ENCODE peak calls at places on chromosome 2, in nine cellular contexts. One of them, this sample, is unnamed.

GRCh38 chr2:181649436-181649979 is 7.4 kb downstream of the CERKL start:
- DNase-seq in A549: no peak
- DNase-seq in psoas muscle: no peak
- DNase-seq in aorta: no peak
- DNase-seq in left lung: no peak
- DNase-seq in PC-3: no peak
- DNase-seq in tibial artery: no peak
- DNase-seq in endothelial cell of umbilical vein: no peak
- DNase-seq in CD8-positive, alpha-beta memory T cell: no peak
- DNase-seq in this sample: no peak

GRCh38 chr2:42754021-42754775 is 9.7 kb downstream of the OXER1 start:
- DNase-seq in A549: no peak
- DNase-seq in psoas muscle: peak; percentile 75
- DNase-seq in aorta: no peak
- DNase-seq in left lung: no peak
- DNase-seq in PC-3: no peak
- DNase-seq in tibial artery: no peak
- DNase-seq in endothelial cell of umbilical vein: no peak
- DNase-seq in CD8-positive, alpha-beta memory T cell: no peak
- DNase-seq in this sample: no peak

GRCh38 chr2:9799011-9799596 is 44.2 kb upstream of the TAF1B start:
- DNase-seq in A549: no peak
- DNase-seq in psoas muscle: no peak
- DNase-seq in aorta: no peak
- DNase-seq in left lung: no peak
- DNase-seq in PC-3: no peak
- DNase-seq in tibial artery: no peak
- DNase-seq in endothelial cell of umbilical vein: no peak
- DNase-seq in CD8-positive, alpha-beta memory T cell: no peak
- DNase-seq in this sample: no peak

GRCh38 chr2:3959372-3959771 is 256.0 kb downstream of the DCDC2C start:
- DNase-seq in A549: peak; percentile 40
- DNase-seq in psoas muscle: no peak
- DNase-seq in aorta: no peak
- DNase-seq in left lung: no peak
- DNase-seq in PC-3: peak; percentile 44
- DNase-seq in tibial artery: no peak
- DNase-seq in endothelial cell of umbilical vein: peak; percentile 29
- DNase-seq in CD8-positive, alpha-beta memory T cell: no peak
- DNase-seq in this sample: peak; percentile 45

GRCh38 chr2:105813405-105813804 is 68.7 kb downstream of the NCK2 start:
- DNase-seq in A549: no peak
- DNase-seq in psoas muscle: no peak
- DNase-seq in aorta: no peak
- DNase-seq in left lung: no peak
- DNase-seq in PC-3: no peak
- DNase-seq in tibial artery: no peak
- DNase-seq in endothelial cell of umbilical vein: no peak
- DNase-seq in CD8-positive, alpha-beta memory T cell: no peak
- DNase-seq in this sample: no peak

GRCh38 chr2:36783276-36783675 is 86.8 kb downstream of the VIT start:
- DNase-seq in A549: no peak
- DNase-seq in psoas muscle: no peak
- DNase-seq in aorta: no peak
- DNase-seq in left lung: no peak
- DNase-seq in PC-3: no peak
- DNase-seq in tibial artery: no peak
- DNase-seq in endothelial cell of umbilical vein: no peak
- DNase-seq in CD8-positive, alpha-beta memory T cell: no peak
- DNase-seq in this sample: no peak

GRCh38 chr2:235418918-235419317 is 74.9 kb upstream of the AGAP1 start:
- DNase-seq in A549: no peak
- DNase-seq in psoas muscle: no peak
- DNase-seq in aorta: no peak
- DNase-seq in left lung: no peak
- DNase-seq in PC-3: no peak
- DNase-seq in tibial artery: no peak
- DNase-seq in endothelial cell of umbilical vein: no peak
- DNase-seq in CD8-positive, alpha-beta memory T cell: no peak
- DNase-seq in this sample: no peak

GRCh38 chr2:113974727-113975126 is 84.8 kb downstream of the ACTR3 start:
- DNase-seq in A549: no peak
- DNase-seq in psoas muscle: no peak
- DNase-seq in aorta: no peak
- DNase-seq in left lung: no peak
- DNase-seq in PC-3: no peak
- DNase-seq in tibial artery: no peak
- DNase-seq in endothelial cell of umbilical vein: no peak
- DNase-seq in CD8-positive, alpha-beta memory T cell: no peak
- DNase-seq in this sample: no peak

GRCh38 chr2:33791625-33792024 is 192.5 kb upstream of the FAM98A start:
- DNase-seq in A549: peak; percentile 33
- DNase-seq in psoas muscle: no peak
- DNase-seq in aorta: no peak
- DNase-seq in left lung: peak; percentile 44
- DNase-seq in PC-3: peak; percentile 71
- DNase-seq in tibial artery: no peak
- DNase-seq in endothelial cell of umbilical vein: no peak
- DNase-seq in CD8-positive, alpha-beta memory T cell: no peak
- DNase-seq in this sample: no peak

GRCh38 chr2:3692375-3692774 is 11.0 kb upstream of the DCDC2C start:
- DNase-seq in A549: peak; percentile 49
- DNase-seq in psoas muscle: no peak
- DNase-seq in aorta: no peak
- DNase-seq in left lung: no peak
- DNase-seq in PC-3: peak; percentile 51
- DNase-seq in tibial artery: no peak
- DNase-seq in endothelial cell of umbilical vein: peak; percentile 22
- DNase-seq in CD8-positive, alpha-beta memory T cell: no peak
- DNase-seq in this sample: no peak

GRCh38 chr2:29000481-29000880 is 19.4 kb downstream of the TOGARAM2 start:
- DNase-seq in A549: no peak
- DNase-seq in psoas muscle: no peak
- DNase-seq in aorta: no peak
- DNase-seq in left lung: peak; percentile 91
- DNase-seq in PC-3: no peak
- DNase-seq in tibial artery: peak; percentile 71
- DNase-seq in endothelial cell of umbilical vein: no peak
- DNase-seq in CD8-positive, alpha-beta memory T cell: peak; percentile 60
- DNase-seq in this sample: no peak

GRCh38 chr2:232994446-232994845 is 18.6 kb downstream of the NGEF start:
- DNase-seq in A549: no peak
- DNase-seq in psoas muscle: no peak
- DNase-seq in aorta: peak; percentile 62
- DNase-seq in left lung: no peak
- DNase-seq in PC-3: no peak
- DNase-seq in tibial artery: no peak
- DNase-seq in endothelial cell of umbilical vein: no peak
- DNase-seq in CD8-positive, alpha-beta memory T cell: no peak
- DNase-seq in this sample: no peak

GRCh38 chr2:38578832-38579231 is 23.9 kb downstream of the HNRNPLL start:
- DNase-seq in A549: no peak
- DNase-seq in psoas muscle: no peak
- DNase-seq in aorta: no peak
- DNase-seq in left lung: no peak
- DNase-seq in PC-3: peak; percentile 74
- DNase-seq in tibial artery: no peak
- DNase-seq in endothelial cell of umbilical vein: no peak
- DNase-seq in CD8-positive, alpha-beta memory T cell: no peak
- DNase-seq in this sample: no peak

GRCh38 chr2:160220545-160221009 is 20.5 kb upstream of the ITGB6 start:
- DNase-seq in A549: no peak
- DNase-seq in psoas muscle: no peak
- DNase-seq in aorta: no peak
- DNase-seq in left lung: no peak
- DNase-seq in PC-3: no peak
- DNase-seq in tibial artery: no peak
- DNase-seq in endothelial cell of umbilical vein: no peak
- DNase-seq in CD8-positive, alpha-beta memory T cell: no peak
- DNase-seq in this sample: no peak

GRCh38 chr2:202831241-202831997 is 40.1 kb downstream of the ICA1L start:
- DNase-seq in A549: peak; percentile 72
- DNase-seq in psoas muscle: no peak
- DNase-seq in aorta: no peak
- DNase-seq in left lung: no peak
- DNase-seq in PC-3: peak; percentile 86
- DNase-seq in tibial artery: peak; percentile 34
- DNase-seq in endothelial cell of umbilical vein: peak; percentile 75
- DNase-seq in CD8-positive, alpha-beta memory T cell: peak; percentile 52
- DNase-seq in this sample: peak; percentile 25

GRCh38 chr2:221571391-221572179 is 519 bp downstream of the EPHA4 start:
- DNase-seq in A549: no peak
- DNase-seq in psoas muscle: peak; percentile 41
- DNase-seq in aorta: peak; percentile 81
- DNase-seq in left lung: peak; percentile 30
- DNase-seq in PC-3: peak; percentile 44
- DNase-seq in tibial artery: peak; percentile 33
- DNase-seq in endothelial cell of umbilical vein: peak; percentile 47
- DNase-seq in CD8-positive, alpha-beta memory T cell: peak; percentile 48
- DNase-seq in this sample: no peak

GRCh38 chr2:144648837-144649485 is 129.0 kb upstream of the ZEB2 start:
- DNase-seq in A549: no peak
- DNase-seq in psoas muscle: no peak
- DNase-seq in aorta: no peak
- DNase-seq in left lung: no peak
- DNase-seq in PC-3: no peak
- DNase-seq in tibial artery: no peak
- DNase-seq in endothelial cell of umbilical vein: no peak
- DNase-seq in CD8-positive, alpha-beta memory T cell: no peak
- DNase-seq in this sample: no peak

GRCh38 chr2:206701952-206702630 is 16.1 kb downstream of the DYTN start:
- DNase-seq in A549: no peak
- DNase-seq in psoas muscle: no peak
- DNase-seq in aorta: no peak
- DNase-seq in left lung: no peak
- DNase-seq in PC-3: no peak
- DNase-seq in tibial artery: no peak
- DNase-seq in endothelial cell of umbilical vein: no peak
- DNase-seq in CD8-positive, alpha-beta memory T cell: no peak
- DNase-seq in this sample: no peak

GRCh38 chr2:64018715-64019082 is 529 bp downstream of the VPS54 start:
- DNase-seq in A549: no peak
- DNase-seq in psoas muscle: no peak
- DNase-seq in aorta: peak; percentile 85
- DNase-seq in left lung: no peak
- DNase-seq in PC-3: peak; percentile 25
- DNase-seq in tibial artery: peak; percentile 38
- DNase-seq in endothelial cell of umbilical vein: no peak
- DNase-seq in CD8-positive, alpha-beta memory T cell: no peak
- DNase-seq in this sample: no peak

GRCh38 chr2:69001879-69002278 is 11.1 kb upstream of the ANTXR1 start:
- DNase-seq in A549: no peak
- DNase-seq in psoas muscle: no peak
- DNase-seq in aorta: no peak
- DNase-seq in left lung: no peak
- DNase-seq in PC-3: no peak
- DNase-seq in tibial artery: no peak
- DNase-seq in endothelial cell of umbilical vein: no peak
- DNase-seq in CD8-positive, alpha-beta memory T cell: no peak
- DNase-seq in this sample: no peak
- H3K27ac ChIP-seq in A549: no peak overlapping the region
- H3K27ac ChIP-seq in psoas muscle: no peak overlapping the region
- H3K27ac ChIP-seq in aorta: no peak overlapping the region
- H3K27ac ChIP-seq in left lung: no peak overlapping the region
- H3K27ac ChIP-seq in PC-3: no peak overlapping the region
- H3K27ac ChIP-seq in tibial artery: no peak overlapping the region
- H3K27ac ChIP-seq in endothelial cell of umbilical vein: no peak overlapping the region
- H3K27ac ChIP-seq in CD8-positive, alpha-beta memory T cell: no peak overlapping the region
- H3K27ac ChIP-seq in this sample: no peak overlapping the region

DNA sequence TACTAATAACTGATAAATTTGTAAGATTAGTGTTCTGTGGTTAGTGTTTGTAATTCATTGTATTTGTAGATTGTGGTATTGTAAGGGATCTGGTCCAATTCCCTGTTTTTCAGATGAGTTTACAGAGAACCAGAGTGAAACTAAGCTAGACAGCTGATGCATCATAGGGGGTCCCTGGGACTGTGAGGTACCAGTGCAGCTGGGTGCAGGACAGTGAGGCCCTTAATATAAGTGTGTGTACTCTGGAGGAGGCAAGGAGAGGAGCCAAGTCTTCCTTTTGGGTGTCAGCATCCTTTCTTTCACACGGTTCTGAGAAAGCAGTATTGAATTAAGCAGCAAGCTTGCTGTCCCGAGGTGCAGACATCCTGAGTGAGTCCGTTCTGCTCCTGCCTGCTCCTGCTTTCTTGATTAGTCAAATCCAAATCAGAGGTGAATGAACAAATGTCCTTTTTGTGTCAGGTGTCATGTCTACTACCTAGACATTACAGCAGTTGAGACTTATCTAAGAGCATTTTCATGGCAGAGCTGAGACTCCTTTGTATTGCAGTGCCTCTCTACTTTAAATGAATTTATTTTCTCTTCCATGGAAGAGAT is 194.9 kb downstream of the MCFD2 start:
- DNase-seq in A549: no peak
- DNase-seq in psoas muscle: no peak
- DNase-seq in aorta: no peak
- DNase-seq in left lung: no peak
- DNase-seq in PC-3: no peak
- DNase-seq in tibial artery: no peak
- DNase-seq in endothelial cell of umbilical vein: no peak
- DNase-seq in CD8-positive, alpha-beta memory T cell: no peak
- DNase-seq in this sample: no peak
- H3K4me1 ChIP-seq in A549: peaks cover 81% of the 10 kb centered on the region
- H3K4me1 ChIP-seq in psoas muscle: peaks cover 84% of the 10 kb centered on the region
- H3K4me1 ChIP-seq in aorta: peaks cover 4% of the 10 kb centered on the region
- H3K4me1 ChIP-seq in left lung: peaks cover 11% of the 10 kb centered on the region
- H3K4me1 ChIP-seq in PC-3: peaks cover 46% of the 10 kb centered on the region
- H3K4me1 ChIP-seq in tibial artery: peaks cover 17% of the 10 kb centered on the region
- H3K4me1 ChIP-seq in endothelial cell of umbilical vein: peaks cover 6% of the 10 kb centered on the region
- H3K4me1 ChIP-seq in CD8-positive, alpha-beta memory T cell: peaks cover 24% of the 10 kb centered on the region
- H3K4me1 ChIP-seq in this sample: peaks cover 1% of the 10 kb centered on the region

GRCh38 chr2:189940913-189941312 is 121.6 kb downstream of the MSTN start:
- DNase-seq in A549: no peak
- DNase-seq in psoas muscle: no peak
- DNase-seq in aorta: no peak
- DNase-seq in left lung: no peak
- DNase-seq in PC-3: no peak
- DNase-seq in tibial artery: no peak
- DNase-seq in endothelial cell of umbilical vein: no peak
- DNase-seq in CD8-positive, alpha-beta memory T cell: no peak
- DNase-seq in this sample: no peak
- H3K9me3 ChIP-seq in A549: peaks cover 30% of the 10 kb centered on the region
- H3K9me3 ChIP-seq in psoas muscle: peaks cover 6% of the 10 kb centered on the region
- H3K9me3 ChIP-seq in aorta: peaks cover 7% of the 10 kb centered on the region
- H3K9me3 ChIP-seq in left lung: peaks cover 6% of the 10 kb centered on the region
- H3K9me3 ChIP-seq in PC-3: peaks cover 16% of the 10 kb centered on the region
- H3K9me3 ChIP-seq in tibial artery: peaks cover 10% of the 10 kb centered on the region
- H3K9me3 ChIP-seq in endothelial cell of umbilical vein: no peaks in the 10 kb centered on the region
- H3K9me3 ChIP-seq in CD8-positive, alpha-beta memory T cell: peaks cover 5% of the 10 kb centered on the region
- H3K9me3 ChIP-seq in this sample: no peaks in the 10 kb centered on the region

DNA sequence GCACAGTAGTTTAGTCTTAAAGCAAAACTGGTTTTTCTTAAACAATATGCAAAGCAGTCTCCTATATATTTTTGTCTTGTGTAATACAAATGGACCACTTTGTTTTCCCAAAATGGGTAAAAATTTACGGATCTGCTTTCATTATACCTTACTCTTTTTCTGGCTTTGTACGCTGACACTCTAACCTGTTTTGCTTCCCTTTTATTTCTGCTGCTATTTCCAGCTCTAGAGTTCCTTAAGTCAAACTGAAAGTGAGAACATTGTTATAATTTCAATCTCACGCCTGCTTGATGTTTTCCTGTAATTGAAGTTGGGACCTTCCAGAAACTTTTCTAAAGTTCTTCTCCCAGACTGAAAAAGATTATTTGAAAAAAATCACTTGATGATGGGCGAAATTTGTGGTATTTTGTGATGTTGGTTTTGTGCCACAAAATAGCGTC is 1.7 kb downstream of the GLS start:
- DNase-seq in A549: no peak
- DNase-seq in psoas muscle: no peak
- DNase-seq in aorta: no peak
- DNase-seq in left lung: no peak
- DNase-seq in PC-3: no peak
- DNase-seq in tibial artery: no peak
- DNase-seq in endothelial cell of umbilical vein: peak; percentile 83
- DNase-seq in CD8-positive, alpha-beta memory T cell: no peak
- DNase-seq in this sample: no peak
- H3K27ac ChIP-seq in A549: peak overlapping the region; percentile 93
- H3K27ac ChIP-seq in psoas muscle: peak overlapping the region; percentile 96
- H3K27ac ChIP-seq in aorta: no peak overlapping the region
- H3K27ac ChIP-seq in left lung: peak overlapping the region; percentile 98
- H3K27ac ChIP-seq in PC-3: peak overlapping the region; percentile 11
- H3K27ac ChIP-seq in tibial artery: peak overlapping the region; percentile 97
- H3K27ac ChIP-seq in endothelial cell of umbilical vein: peak overlapping the region; percentile 83
- H3K27ac ChIP-seq in CD8-positive, alpha-beta memory T cell: peak overlapping the region; percentile 92
- H3K27ac ChIP-seq in this sample: no peak overlapping the region

This sample was measured in iPS DF 6.9.